ENCODE peak calls at places on chromosome 10, in nine cellular contexts. V is CD4-positive, alpha-beta memory T cell; T is Peyer's patch; O is kidney; G is adipocyte; H is naive thymus-derived CD4-positive, alpha-beta T cell; A is uterus; I is tibial nerve; M is neural progenitor cell. U is an unnamed sample. For H3K4me1, the result is how much of the 10 kb centered on the place peaks cover.

GRCh38 chr10:90871761-90872647 is at the start of gene RPP30:
- DNase-seq in M (peak), H (peak), G (peak), I (peak), O (peak), T (peak), A (peak), V (peak), U (peak)

GRCh38 chr10:74067373-74068370 is 69.8 kb downstream of the VCL start:
- DNase-seq in A (peak), O (no peak), M (no peak), T (no peak), H (no peak), V (no peak), I (no peak), G (peak), U (peak)

GRCh38 chr10:88023676-88024075 is 160.3 kb downstream of the PTEN start:
- DNase-seq in G (no peak), H (no peak), V (no peak), M (no peak), I (no peak), T (no peak), A (no peak), O (no peak), U (no peak)

GRCh38 chr10:62811159-62811875 is 4.8 kb downstream of the EGR2 start:
- DNase-seq in V (no peak), H (no peak), A (no peak), O (no peak), T (no peak), G (no peak), M (no peak), I (no peak), U (no peak)

GRCh38 chr10:15705298-15705697 is 14.4 kb downstream of the ITGA8 start:
- DNase-seq in A (no peak), I (no peak), G (no peak), T (no peak), M (no peak), H (no peak), V (no peak), O (no peak), U (no peak)

GRCh38 chr10:109914966-109915365 is 8.3 kb downstream of the XPNPEP1 start:
- DNase-seq in I (no peak), T (no peak), V (peak), M (no peak), G (peak), H (peak), A (peak), O (no peak), U (no peak)

GRCh38 chr10:31098091-31098490 is 66.4 kb upstream of the ZNF438 start:
- DNase-seq in V (no peak), A (no peak), H (no peak), G (peak), M (peak), T (no peak), O (no peak), I (no peak), U (no peak)

GRCh38 chr10:121668336-121669009 is 70.2 kb upstream of the FGFR2 start:
- DNase-seq in M (peak), V (no peak), H (no peak), I (no peak), T (no peak), G (no peak), A (peak), O (peak), U (no peak)

GRCh38 chr10:31133628-31134302 is 102.1 kb upstream of the ZNF438 start:
- DNase-seq in G (peak), M (peak), O (peak), A (peak), T (peak), H (peak), V (peak), I (peak), U (peak)

GRCh38 chr10:86941991-86942421 is 15.4 kb downstream of the MMRN2 start:
- DNase-seq in O (no peak), M (no peak), T (peak), G (no peak), H (no peak), V (no peak), A (no peak), I (no peak), U (no peak)

GRCh38 chr10:29714096-29714874 is 79.5 kb upstream of the SVIL start:
- DNase-seq in H (no peak), O (no peak), G (peak), T (no peak), M (no peak), V (no peak), A (peak), I (no peak), U (peak)

GRCh38 chr10:63083904-63084689 is 49.0 kb upstream of the NRBF2 start:
- DNase-seq in O (no peak), I (peak), T (peak), V (peak), H (peak), G (peak), M (peak), A (peak), U (peak)

GRCh38 chr10:77801474-77802238 is 124.9 kb downstream of the DLG5 start:
- DNase-seq in O (no peak), A (no peak), V (peak), G (peak), T (no peak), H (no peak), I (no peak), M (no peak), U (no peak)

GRCh38 chr10:100872034-100872791 is 40.5 kb upstream of the SLF2 start:
- DNase-seq in G (peak), H (peak), O (peak), I (no peak), A (no peak), M (peak), T (peak), V (peak), U (peak)

GRCh38 chr10:132522521-132523411 is 14.8 kb upstream of the INPP5A start:
- DNase-seq in V (no peak), H (no peak), O (peak), G (no peak), T (no peak), A (peak), M (no peak), I (no peak), U (no peak)

GRCh38 chr10:11014671-11015141 is 3.0 kb upstream of the CELF2 start:
- DNase-seq in H (no peak), T (no peak), O (peak), A (no peak), G (no peak), I (no peak), M (peak), V (no peak), U (no peak)

GRCh38 chr10:44471410-44471809 is 86.5 kb upstream of the CXCL12 start:
- DNase-seq in V (no peak), H (no peak), M (no peak), G (no peak), O (peak), T (no peak), A (no peak), I (no peak), U (no peak)

GRCh38 chr10:35194906-35195305 is 68.3 kb downstream of the CREM start:
- DNase-seq in H (peak), M (no peak), V (peak), I (no peak), G (peak), A (no peak), T (no peak), O (no peak), U (no peak)

GRCh38 chr10:85610381-85611092 is 756.1 kb downstream of the GRID1 start:
- DNase-seq in M (no peak), H (no peak), I (no peak), O (no peak), T (no peak), A (no peak), G (no peak), V (no peak), U (no peak)

GRCh38 chr10:119742988-119743646 is 17.3 kb downstream of the INPP5F start:
- DNase-seq in I (no peak), V (no peak), T (no peak), G (peak), M (no peak), H (no peak), A (no peak), O (no peak), U (no peak)

GRCh38 chr10:7423521-7423920 is 12.7 kb upstream of the SFMBT2 start:
- DNase-seq in A (no peak), M (peak), G (no peak), V (no peak), T (no peak), O (no peak), I (no peak), H (no peak), U (no peak)
- H3K4me3 ChIP-seq in A (no peak), M (no peak), G (no peak), V (no peak), T (no peak), O (no peak), I (no peak), H (no peak), U (no peak)

GRCh38 chr10:70891636-70892035 is 3.3 kb upstream of the PCBD1 start:
- DNase-seq in A (no peak), T (no peak), H (no peak), G (no peak), V (no peak), M (no peak), O (no peak), I (no peak), U (no peak)

GRCh38 chr10:70886921-70887665 is 1.3 kb downstream of the PCBD1 start:
- DNase-seq in I (no peak), V (no peak), H (no peak), O (no peak), T (no peak), M (peak), G (no peak), A (no peak), U (no peak)

GRCh38 chr10:70890917-70891431 is 2.6 kb upstream of the PCBD1 start:
- DNase-seq in I (no peak), H (no peak), A (peak), V (no peak), O (peak), T (no peak), G (peak), M (peak), U (no peak)

GRCh38 chr10:70887804-70888800 is at the start of gene PCBD1:
- DNase-seq in V (peak), O (peak), G (peak), I (peak), H (peak), A (peak), M (peak), T (peak), U (peak)

GRCh38 chr10:70889291-70889690 is 926 bp upstream of the PCBD1 start:
- DNase-seq in G (no peak), V (no peak), M (no peak), O (no peak), T (no peak), A (no peak), H (no peak), I (no peak), U (no peak)
- H3K4me1 ChIP-seq in G (under half), V (under half), M (under half), O (under half), T (under half), A (under half), H (under half), I (under half), U (under half)

DNA sequence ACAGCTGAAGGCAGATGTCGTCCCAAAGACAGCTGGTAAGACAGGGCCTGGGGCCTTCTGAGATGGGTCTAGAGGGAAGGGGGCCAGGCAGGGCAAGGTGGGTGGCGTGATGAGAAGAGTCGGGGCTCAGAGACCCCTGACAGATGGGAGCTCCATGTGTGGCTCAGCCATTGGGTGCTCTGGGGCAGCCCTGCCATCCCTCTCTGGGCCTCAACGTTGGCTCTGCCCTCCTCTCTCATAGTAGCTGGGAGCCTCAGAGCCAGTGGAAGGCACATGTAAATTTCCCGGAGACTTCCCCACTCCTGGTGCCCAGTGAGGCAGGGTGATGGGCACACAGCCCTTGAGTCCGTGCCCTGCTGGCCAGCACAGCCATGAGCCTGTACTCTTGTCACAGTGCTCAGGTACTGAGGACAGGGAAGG is 1.8 kb downstream of the PPIF start:
- DNase-seq in G (no peak), V (no peak), I (no peak), O (no peak), H (no peak), T (no peak), M (no peak), A (no peak), U (no peak)
- H3K4me3 ChIP-seq in G (peak), V (no peak), I (no peak), O (peak), H (peak), T (no peak), M (no peak), A (no peak), U (peak)

DNA sequence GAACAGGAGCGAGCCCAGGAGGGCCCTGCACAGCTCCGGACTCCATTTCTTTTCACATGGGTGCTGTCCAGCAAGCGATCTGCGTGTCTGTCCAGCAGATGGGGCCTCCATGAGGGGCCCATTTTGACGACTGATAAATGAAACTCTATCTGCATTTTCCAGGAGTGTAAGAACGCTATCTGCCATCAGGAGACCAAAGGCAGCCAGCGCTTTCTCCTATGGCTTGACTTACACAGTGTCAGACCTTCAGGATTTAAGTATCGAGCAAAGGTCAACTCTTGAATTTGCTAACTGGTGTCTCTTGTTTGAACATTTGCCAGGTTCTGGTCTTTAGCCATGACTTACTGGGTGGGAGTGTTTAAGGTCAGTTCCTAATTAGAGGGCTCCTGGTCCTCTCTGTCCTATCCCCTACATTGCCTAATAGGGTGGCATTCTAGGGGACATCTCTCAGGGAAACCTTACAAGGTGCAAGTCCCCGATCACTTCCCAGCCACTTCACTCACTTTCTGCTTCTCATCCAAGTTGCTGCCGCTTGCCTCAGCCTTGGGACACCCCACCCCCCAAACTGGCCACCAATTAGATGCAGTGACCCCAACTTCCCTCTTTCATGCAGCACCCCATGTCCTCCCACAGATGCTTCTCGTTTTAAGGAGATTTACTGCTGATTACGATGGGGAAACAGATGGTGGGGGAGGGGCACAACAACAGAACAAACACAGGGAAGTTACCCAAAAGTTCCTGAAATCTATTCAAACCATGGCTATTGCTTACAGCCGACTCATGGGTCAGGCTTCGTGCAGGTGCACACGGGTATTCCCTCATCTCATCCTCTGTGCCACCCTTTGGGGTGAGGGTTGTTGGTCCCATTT is 20.0 kb downstream of the VSIR start:
- DNase-seq in A (peak), M (no peak), I (peak), O (no peak), T (peak), G (no peak), H (no peak), V (no peak), U (no peak)
- H3K4me1 ChIP-seq in A (under half), M (under half), I (half or more), O (under half), T (half or more), G (under half), H (half or more), V (half or more), U (under half)

GRCh38 chr10:68135922-68136718 is 26.8 kb downstream of the MYPN start:
- DNase-seq in V (no peak), A (no peak), T (no peak), O (no peak), G (peak), M (no peak), H (no peak), I (no peak), U (no peak)
- H3K4me3 ChIP-seq in V (no peak), A (no peak), T (no peak), O (no peak), G (peak), M (no peak), H (no peak), I (no peak), U (no peak)

GRCh38 chr10:59064759-59065498 is 111.5 kb upstream of the PHYHIPL start:
- DNase-seq in O (no peak), V (no peak), T (no peak), G (no peak), A (no peak), M (peak), I (no peak), H (no peak), U (no peak)

GRCh38 chr10:59063491-59063890 is 113.0 kb upstream of the PHYHIPL start:
- DNase-seq in M (no peak), V (no peak), A (no peak), H (no peak), T (no peak), O (no peak), G (no peak), I (no peak), U (no peak)

GRCh38 chr10:59057350-59057749 is 119.1 kb upstream of the PHYHIPL start:
- DNase-seq in T (no peak), M (peak), O (no peak), G (peak), A (no peak), H (no peak), I (no peak), V (no peak), U (no peak)

GRCh38 chr10:59064116-59064707 is 112.2 kb upstream of the PHYHIPL start:
- DNase-seq in H (no peak), V (no peak), A (no peak), I (no peak), M (no peak), O (no peak), T (no peak), G (no peak), U (no peak)

GRCh38 chr10:59060852-59061251 is 115.6 kb upstream of the PHYHIPL start:
- DNase-seq in I (no peak), A (no peak), O (no peak), G (no peak), H (no peak), T (no peak), M (no peak), V (no peak), U (no peak)
- H3K4me1 ChIP-seq in I (under half), A (under half), O (under half), G (under half), H (under half), T (under half), M (under half), V (under half), U (under half)

GRCh38 chr10:34160595-34160994 is 654.5 kb downstream of the PARD3 start:
- DNase-seq in T (no peak), H (no peak), G (no peak), V (no peak), A (no peak), I (no peak), O (no peak), M (no peak), U (no peak)

GRCh38 chr10:34164029-34164428 is 651.1 kb downstream of the PARD3 start:
- DNase-seq in H (no peak), M (no peak), G (no peak), T (no peak), V (no peak), O (no peak), I (no peak), A (no peak), U (no peak)

GRCh38 chr10:34168429-34168828 is 646.7 kb downstream of the PARD3 start:
- DNase-seq in M (no peak), O (peak), G (no peak), V (no peak), T (no peak), I (no peak), A (no peak), H (no peak), U (no peak)

GRCh38 chr10:34161948-34162347 is 653.1 kb downstream of the PARD3 start:
- DNase-seq in O (no peak), H (no peak), V (no peak), T (no peak), I (no peak), M (no peak), A (no peak), G (no peak), U (no peak)

DNA sequence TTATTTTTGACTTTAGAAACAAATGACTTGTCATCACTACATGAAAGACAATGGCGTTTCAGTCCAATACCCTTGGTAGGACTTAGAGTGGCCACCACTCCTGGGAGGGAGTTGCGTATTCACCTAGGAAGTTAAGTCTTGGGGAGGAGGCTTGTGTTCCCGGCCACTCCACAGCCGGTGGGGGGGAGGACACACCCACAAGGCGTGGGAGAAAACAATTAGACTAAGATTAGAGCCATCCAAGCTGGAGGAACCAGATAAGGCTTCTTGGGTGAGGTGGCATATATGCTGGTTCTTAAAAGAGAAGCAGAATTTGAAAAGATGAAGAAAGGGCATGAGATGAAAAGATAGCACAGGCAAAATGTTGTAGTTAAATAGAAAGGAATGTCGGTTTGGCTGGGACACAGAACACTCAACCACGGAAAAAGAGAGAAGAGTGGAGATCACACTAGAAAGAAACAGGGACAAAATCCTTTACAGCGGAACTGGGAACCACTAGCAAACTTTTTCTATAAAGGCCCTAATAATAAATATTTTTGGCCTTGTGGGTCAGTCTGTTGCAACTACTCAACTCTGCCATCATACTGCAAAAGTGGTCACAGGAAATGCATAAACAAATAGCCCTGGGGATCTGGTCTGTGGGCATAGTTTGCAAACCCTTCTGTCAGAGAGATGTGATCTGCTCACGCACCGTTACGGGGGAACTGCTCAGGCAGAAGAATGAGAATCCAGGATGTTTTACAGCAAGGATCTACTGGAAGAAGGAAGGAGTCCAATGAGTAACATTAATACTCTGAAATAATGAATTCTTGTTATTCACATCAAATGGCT is 651.8 kb downstream of the PARD3 start:
- DNase-seq in M (no peak), O (no peak), A (no peak), H (no peak), V (no peak), I (no peak), G (no peak), T (no peak), U (no peak)
- H3K4me3 ChIP-seq in M (no peak), O (no peak), A (no peak), H (no peak), V (no peak), I (no peak), G (no peak), T (no peak), U (no peak)

GRCh38 chr10:103067484-103067883 is 125.6 kb downstream of the NT5C2 start:
- DNase-seq in I (no peak), G (no peak), T (no peak), A (no peak), M (no peak), V (no peak), H (no peak), O (no peak), U (no peak)
- H3K4me1 ChIP-seq in I (under half), G (under half), T (under half), A (under half), M (under half), V (under half), H (under half), O (under half), U (under half)